ENCODE peak calls at places on chromosomes 3 and 15, in seven cellular contexts. F is fibroblast of lung; A is psoas muscle; L is uterus; N is stomach; I is CD8-positive, alpha-beta memory T cell; D is ovary. U is an unnamed sample.

GRCh38 chr15:48861813-48862431 is 16.0 kb upstream of the EID1 start:
- DNase-seq in F (peak; percentile 67), A (no peak), L (no peak), N (no peak), I (peak; percentile 3), D (no peak), U (no peak)

GRCh38 chr15:80710635-80711553 is 15.8 kb downstream of the ABHD17C start:
- DNase-seq in F (peak; percentile 51), A (no peak), L (no peak), N (no peak), I (no peak), D (no peak), U (no peak)

GRCh38 chr3:13167064-13167743 is 94.0 kb upstream of the IQSEC1 start:
- DNase-seq in F (no peak), A (no peak), L (no peak), N (no peak), I (no peak), D (no peak), U (no peak)

GRCh38 chr3:13016083-13016725 is 57.0 kb downstream of the IQSEC1 start:
- DNase-seq in F (no peak), A (peak; percentile 63), L (no peak), N (peak; percentile 57), I (peak; percentile 48), D (no peak), U (peak; percentile 80)

GRCh38 chr3:29441020-29441324 is 160.1 kb downstream of the RBMS3 start:
- DNase-seq in F (no peak), A (no peak), L (no peak), N (no peak), I (no peak), D (no peak), U (no peak)

GRCh38 chr3:2420919-2421318 is 322.3 kb downstream of the CNTN4 start:
- DNase-seq in F (no peak), A (no peak), L (no peak), N (no peak), I (no peak), D (no peak), U (no peak)

GRCh38 chr3:46934508-46935167 is 41.9 kb downstream of the CCDC12 start:
- DNase-seq in F (no peak), A (peak; percentile 61), L (peak; percentile 42), N (no peak), I (no peak), D (peak; percentile 47), U (no peak)

GRCh38 chr3:13145131-13145825 is 72.0 kb upstream of the IQSEC1 start:
- DNase-seq in F (no peak), A (no peak), L (peak; percentile 1), N (no peak), I (no peak), D (no peak), U (no peak)

GRCh38 chr15:91655891-91656290 is 197.6 kb upstream of the SLCO3A1 start:
- DNase-seq in F (no peak), A (no peak), L (no peak), N (no peak), I (no peak), D (no peak), U (no peak)

GRCh38 chr3:192861972-192862371 is 55.7 kb downstream of the MB21D2 start:
- DNase-seq in F (no peak), A (no peak), L (no peak), N (no peak), I (no peak), D (no peak), U (no peak)

GRCh38 chr15:39869251-39869650 is 50.8 kb downstream of the GPR176 start:
- DNase-seq in F (no peak), A (no peak), L (no peak), N (no peak), I (no peak), D (no peak), U (no peak)

GRCh38 chr15:90411176-90411575 is 23.1 kb downstream of the IQGAP1 start:
- DNase-seq in F (no peak), A (no peak), L (no peak), N (no peak), I (no peak), D (no peak), U (no peak)
- H3K4me1 ChIP-seq in F (peaks cover 24% of the 10 kb centered on the region), A (peaks cover 76% of the 10 kb centered on the region), L (peaks cover 32% of the 10 kb centered on the region), N (peaks cover 36% of the 10 kb centered on the region), I (peaks cover 70% of the 10 kb centered on the region), D (peaks cover 14% of the 10 kb centered on the region), U (peaks cover 10% of the 10 kb centered on the region)

DNA sequence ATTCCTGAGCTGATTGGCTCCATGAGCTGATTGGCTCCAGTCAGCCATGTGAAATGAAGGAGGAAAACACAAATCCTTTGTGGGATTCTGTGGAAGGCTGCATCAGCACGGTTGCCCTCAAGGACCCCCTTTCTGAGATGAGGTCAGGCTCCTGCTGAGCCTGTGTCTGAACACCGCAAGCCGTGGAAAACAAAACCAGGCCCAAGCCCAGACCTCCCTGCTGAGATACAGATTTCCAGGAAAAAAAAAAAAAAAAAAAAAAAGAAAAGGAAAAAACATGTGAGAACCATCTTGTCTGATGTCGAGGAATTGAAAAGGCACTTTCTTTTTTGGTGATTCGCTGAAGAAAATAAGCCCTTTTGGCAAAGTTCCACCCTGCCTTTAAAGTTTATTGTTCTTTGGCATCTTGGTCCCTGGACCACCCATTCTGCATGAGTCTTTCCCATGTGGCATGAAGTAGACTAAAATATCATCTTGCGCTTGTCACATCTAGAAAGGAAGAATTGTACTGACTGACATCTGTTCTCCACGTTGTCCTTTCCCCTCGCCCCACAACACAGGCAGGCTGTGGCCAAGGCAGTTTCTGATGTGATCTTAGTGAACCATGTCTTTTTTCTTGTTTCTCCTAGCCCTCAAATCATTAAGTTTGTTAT is 117.6 kb downstream of the CHST2 start:
- DNase-seq in F (peak; percentile 27), A (no peak), L (no peak), N (no peak), I (no peak), D (no peak), U (no peak)
- H3K4me1 ChIP-seq in F (no peaks in the 10 kb centered on the region), A (no peaks in the 10 kb centered on the region), L (no peaks in the 10 kb centered on the region), N (no peaks in the 10 kb centered on the region), I (no peaks in the 10 kb centered on the region), D (peaks cover 7% of the 10 kb centered on the region), U (no peaks in the 10 kb centered on the region)

GRCh38 chr15:72229076-72229946 is 1.7 kb downstream of the PKM start:
- DNase-seq in F (peak; percentile 54), A (no peak), L (peak; percentile 40), N (no peak), I (peak; percentile 27), D (no peak), U (no peak)
- H3K4me1 ChIP-seq in F (peaks cover 9% of the 10 kb centered on the region), A (peaks cover 56% of the 10 kb centered on the region), L (peaks cover 6% of the 10 kb centered on the region), N (peaks cover 60% of the 10 kb centered on the region), I (peaks cover 56% of the 10 kb centered on the region), D (peaks cover 20% of the 10 kb centered on the region), U (peaks cover 8% of the 10 kb centered on the region)

DNA sequence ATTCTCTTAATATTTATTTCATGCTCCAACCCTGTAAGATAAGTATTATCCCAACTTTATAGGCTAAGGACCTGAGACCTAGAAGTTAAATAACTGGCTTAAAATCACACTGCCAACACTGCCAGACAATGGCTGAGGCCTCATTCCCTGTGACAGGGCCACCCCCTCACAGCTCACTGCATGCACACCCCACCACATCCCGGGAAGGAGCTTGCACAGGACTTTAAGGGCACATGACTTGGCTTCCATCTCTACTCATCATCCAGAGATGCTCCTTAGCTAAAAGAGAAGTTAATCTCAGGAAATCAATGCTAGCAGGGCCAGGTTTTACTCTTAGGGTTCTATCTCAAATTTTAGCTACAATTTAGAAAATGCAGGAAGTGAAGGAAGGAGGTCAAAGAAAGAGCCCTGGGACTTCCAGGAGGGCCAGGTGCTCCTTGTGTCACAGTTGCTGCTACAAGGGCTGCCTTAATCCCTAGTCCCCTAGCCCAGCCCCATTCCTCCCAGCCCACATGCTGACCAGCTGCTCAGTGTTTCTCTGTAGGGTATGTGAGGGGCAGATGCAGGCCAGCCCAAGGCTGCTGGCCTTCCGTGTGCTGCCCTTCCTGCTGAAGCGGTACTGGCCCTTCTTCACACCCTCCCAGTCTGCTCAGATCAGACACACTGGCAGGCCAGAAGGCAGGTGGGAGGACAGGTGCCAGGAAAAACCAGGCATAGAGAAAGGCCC is 53.5 kb downstream of the WWTR1 start:
- DNase-seq in F (peak; percentile 59), A (no peak), L (no peak), N (no peak), I (no peak), D (no peak), U (no peak)
- H3K4me1 ChIP-seq in F (peaks cover 15% of the 10 kb centered on the region), A (peaks cover 29% of the 10 kb centered on the region), L (peaks cover 4% of the 10 kb centered on the region), N (peaks cover 12% of the 10 kb centered on the region), I (no peaks in the 10 kb centered on the region), D (peaks cover 18% of the 10 kb centered on the region), U (peaks cover 17% of the 10 kb centered on the region)

DNA sequence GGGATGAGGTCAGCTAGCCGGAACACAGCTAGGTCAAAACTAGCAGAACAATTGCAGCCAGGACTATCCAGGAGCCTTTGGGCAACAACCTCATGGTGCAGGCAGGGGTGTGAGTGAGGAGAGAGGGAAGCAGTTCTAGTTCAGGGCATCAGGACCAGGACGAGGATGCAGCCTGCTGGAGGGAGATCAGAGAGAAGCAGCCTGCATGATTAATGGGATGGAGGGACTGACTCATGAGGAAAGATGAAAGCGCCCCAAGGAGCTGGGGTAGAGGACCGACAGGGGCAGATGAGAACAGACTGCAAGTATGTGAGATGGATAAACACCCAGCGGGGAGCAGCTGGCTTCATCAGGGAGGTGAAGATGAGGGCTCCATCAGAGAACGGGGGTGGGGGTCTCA is 37.9 kb upstream of the LRTM1 start:
- DNase-seq in F (peak; percentile 98), A (no peak), L (peak; percentile 23), N (no peak), I (no peak), D (no peak), U (no peak)
- H3K4me1 ChIP-seq in F (peaks cover 28% of the 10 kb centered on the region), A (no peaks in the 10 kb centered on the region), L (no peaks in the 10 kb centered on the region), N (no peaks in the 10 kb centered on the region), I (no peaks in the 10 kb centered on the region), D (no peaks in the 10 kb centered on the region), U (no peaks in the 10 kb centered on the region)

U was measured in ascending aorta.